ENCODE peak calls at places on chromosomes 3 and 15, in six cellular contexts. K, O, F, J, D and R are unnamed samples.

GRCh38 chr3:9862391-9863235 is 17.4 kb downstream of the CIDEC start:
- DNase-seq in K (no peak), O (no peak), F (peak), J (no peak), D (no peak), R (no peak)

GRCh38 chr3:25037049-25037547 is 391.0 kb upstream of the RARB start:
- DNase-seq in K (no peak), O (no peak), F (no peak), J (no peak), D (no peak), R (no peak)

GRCh38 chr15:89399390-89400120 is 64.9 kb upstream of the POLG start:
- DNase-seq in K (no peak), O (peak), F (no peak), J (no peak), D (no peak), R (no peak)

GRCh38 chr3:9934235-9934621 is 594 bp downstream of the CRELD1 start:
- DNase-seq in K (peak), O (no peak), F (no peak), J (no peak), D (no peak), R (no peak)

GRCh38 chr15:82128401-82129143 is 82.8 kb upstream of the MEX3B start:
- DNase-seq in K (no peak), O (no peak), F (no peak), J (no peak), D (no peak), R (no peak)

GRCh38 chr15:35697549-35698299 is 151.8 kb upstream of the DPH6 start:
- DNase-seq in K (no peak), O (no peak), F (no peak), J (no peak), D (no peak), R (no peak)

GRCh38 chr3:189464800-189465199 is 166.4 kb upstream of the TP63 start:
- DNase-seq in K (no peak), O (no peak), F (no peak), J (no peak), D (no peak), R (no peak)

GRCh38 chr3:181432992-181433391 is 278.7 kb upstream of the SOX2 start:
- DNase-seq in K (no peak), O (no peak), F (no peak), J (no peak), D (no peak), R (no peak)

GRCh38 chr15:38828031-38828532 is 263.5 kb upstream of the RASGRP1 start:
- DNase-seq in K (no peak), O (no peak), F (no peak), J (no peak), D (no peak), R (no peak)

GRCh38 chr3:115321396-115321795 is 174.3 kb upstream of the ZBTB20 start:
- DNase-seq in K (no peak), O (no peak), F (no peak), J (no peak), D (no peak), R (no peak)

GRCh38 chr3:100221159-100221558 is 39.6 kb upstream of the TBC1D23 start:
- DNase-seq in K (no peak), O (no peak), F (no peak), J (no peak), D (no peak), R (no peak)

GRCh38 chr15:63943829-63944680 is 102.2 kb downstream of the DAPK2 start:
- DNase-seq in K (no peak), O (no peak), F (no peak), J (no peak), D (no peak), R (no peak)

GRCh38 chr3:64011685-64012084 is 11.6 kb downstream of the PSMD6 start:
- DNase-seq in K (no peak), O (no peak), F (no peak), J (no peak), D (no peak), R (no peak)

GRCh38 chr15:81176291-81176893 is 20.3 kb upstream of the IL16 start:
- DNase-seq in K (no peak), O (no peak), F (no peak), J (no peak), D (no peak), R (no peak)

GRCh38 chr3:46848271-46849097 is 14.8 kb downstream of the MYL3 start:
- DNase-seq in K (no peak), O (no peak), F (peak), J (no peak), D (peak), R (no peak)

GRCh38 chr3:99186016-99186415 is 284.5 kb upstream of the DCBLD2 start:
- DNase-seq in K (no peak), O (no peak), F (no peak), J (no peak), D (no peak), R (no peak)

GRCh38 chr15:68820589-68821189 is at the start of gene ANP32A:
- DNase-seq in K (peak), O (peak), F (peak), J (peak), D (peak), R (peak)

GRCh38 chr3:14312375-14312774 is 90.0 kb upstream of the SLC6A6 start:
- DNase-seq in K (no peak), O (no peak), F (peak), J (no peak), D (no peak), R (no peak)

GRCh38 chr3:133268772-133269171 is 131.1 kb upstream of the BFSP2 start:
- DNase-seq in K (no peak), O (no peak), F (no peak), J (no peak), D (no peak), R (no peak)

GRCh38 chr3:133113526-133113925 is 75.3 kb downstream of the TMEM108 start:
- DNase-seq in K (no peak), O (no peak), F (no peak), J (no peak), D (no peak), R (no peak)

GRCh38 chr15:66078196-66078928 is 175.2 kb downstream of the MEGF11 start:
- DNase-seq in K (no peak), O (no peak), F (no peak), J (no peak), D (no peak), R (peak)

GRCh38 chr3:170324962-170325361 is 32.6 kb upstream of the SKIL start:
- DNase-seq in K (no peak), O (no peak), F (no peak), J (no peak), D (no peak), R (no peak)

GRCh38 chr15:85443593-85444328 is 63.4 kb downstream of the AKAP13 start:
- DNase-seq in K (no peak), O (no peak), F (no peak), J (no peak), D (peak), R (no peak)

GRCh38 chr3:186180891-186181471 is 72.1 kb upstream of the ETV5 start:
- DNase-seq in K (no peak), O (no peak), F (no peak), J (no peak), D (no peak), R (no peak)

GRCh38 chr3:156516284-156516683 is 38.6 kb downstream of the SSR3 start:
- DNase-seq in K (no peak), O (no peak), F (no peak), J (no peak), D (no peak), R (peak)

GRCh38 chr3:70308760-70309159 is 3.7 kb downstream of the MDFIC2 start:
- DNase-seq in K (no peak), O (peak), F (no peak), J (no peak), D (no peak), R (no peak)

GRCh38 chr3:59451800-59452741 is 402.2 kb upstream of the CFAP20DC start:
- DNase-seq in K (no peak), O (no peak), F (no peak), J (no peak), D (no peak), R (no peak)

GRCh38 chr3:147934316-147935188 is 525.4 kb downstream of the ZIC1 start:
- DNase-seq in K (no peak), O (no peak), F (no peak), J (no peak), D (no peak), R (no peak)

GRCh38 chr15:71800835-71801745 is 9.3 kb upstream of the NR2E3 start:
- DNase-seq in K (no peak), O (no peak), F (no peak), J (no peak), D (peak), R (no peak)

GRCh38 chr3:33629219-33629618 is 88.8 kb downstream of the CLASP2 start:
- DNase-seq in K (no peak), O (no peak), F (no peak), J (no peak), D (no peak), R (no peak)

GRCh38 chr3:178443634-178444033 is 92.6 kb upstream of the KCNMB2 start:
- DNase-seq in K (no peak), O (no peak), F (no peak), J (no peak), D (no peak), R (no peak)